ENCODE peak calls at places on chromosomes 13 and 19, in seven cellular contexts. One of them, this sample, is unnamed.

GRCh38 chr19:1668339-1669123 is 16.1 kb upstream of the TCF3 start:
- DNase-seq in fibroblast of the aortic adventitia: peak
- DNase-seq in body of pancreas: no peak
- DNase-seq in endodermal cell: peak
- DNase-seq in GM13976: peak
- DNase-seq in MM.1S: peak
- DNase-seq in astrocyte of the spinal cord: no peak
- DNase-seq in this sample: no peak

GRCh38 chr19:53730391-53730790 is 93.7 kb downstream of the NLRP12 start:
- DNase-seq in fibroblast of the aortic adventitia: no peak
- DNase-seq in body of pancreas: no peak
- DNase-seq in endodermal cell: no peak
- DNase-seq in GM13976: no peak
- DNase-seq in MM.1S: no peak
- DNase-seq in astrocyte of the spinal cord: no peak
- DNase-seq in this sample: no peak

GRCh38 chr13:23656637-23657036 is 86.4 kb downstream of the TNFRSF19 start:
- DNase-seq in fibroblast of the aortic adventitia: peak
- DNase-seq in body of pancreas: peak
- DNase-seq in endodermal cell: no peak
- DNase-seq in GM13976: peak
- DNase-seq in MM.1S: no peak
- DNase-seq in astrocyte of the spinal cord: peak
- DNase-seq in this sample: no peak

GRCh38 chr19:13093407-13094284 is 9.0 kb downstream of the LYL1 start:
- DNase-seq in fibroblast of the aortic adventitia: peak
- DNase-seq in body of pancreas: peak
- DNase-seq in endodermal cell: peak
- DNase-seq in GM13976: peak
- DNase-seq in MM.1S: peak
- DNase-seq in astrocyte of the spinal cord: peak
- DNase-seq in this sample: peak

GRCh38 chr13:52348081-52348480 is 57.9 kb downstream of the THSD1 start:
- DNase-seq in fibroblast of the aortic adventitia: peak
- DNase-seq in body of pancreas: no peak
- DNase-seq in endodermal cell: no peak
- DNase-seq in GM13976: no peak
- DNase-seq in MM.1S: no peak
- DNase-seq in astrocyte of the spinal cord: peak
- DNase-seq in this sample: peak

GRCh38 chr19:54551950-54552912 is 21.4 kb upstream of the LILRA2 start:
- DNase-seq in fibroblast of the aortic adventitia: no peak
- DNase-seq in body of pancreas: no peak
- DNase-seq in endodermal cell: no peak
- DNase-seq in GM13976: peak
- DNase-seq in MM.1S: no peak
- DNase-seq in astrocyte of the spinal cord: no peak
- DNase-seq in this sample: no peak

GRCh38 chr13:82627183-82627582 is 1255.1 kb downstream of the SLITRK1 start:
- DNase-seq in fibroblast of the aortic adventitia: peak
- DNase-seq in body of pancreas: no peak
- DNase-seq in endodermal cell: no peak
- DNase-seq in GM13976: no peak
- DNase-seq in MM.1S: no peak
- DNase-seq in astrocyte of the spinal cord: peak
- DNase-seq in this sample: peak

GRCh38 chr19:16366433-16367268 is 42.0 kb downstream of the KLF2 start:
- DNase-seq in fibroblast of the aortic adventitia: no peak
- DNase-seq in body of pancreas: no peak
- DNase-seq in endodermal cell: no peak
- DNase-seq in GM13976: peak
- DNase-seq in MM.1S: peak
- DNase-seq in astrocyte of the spinal cord: no peak
- DNase-seq in this sample: no peak

GRCh38 chr13:28719656-28720055 is 886 bp upstream of the SLC46A3 start:
- DNase-seq in fibroblast of the aortic adventitia: peak
- DNase-seq in body of pancreas: no peak
- DNase-seq in endodermal cell: no peak
- DNase-seq in GM13976: no peak
- DNase-seq in MM.1S: no peak
- DNase-seq in astrocyte of the spinal cord: peak
- DNase-seq in this sample: no peak

GRCh38 chr13:28717170-28717569 is 1.6 kb downstream of the SLC46A3 start:
- DNase-seq in fibroblast of the aortic adventitia: no peak
- DNase-seq in body of pancreas: no peak
- DNase-seq in endodermal cell: no peak
- DNase-seq in GM13976: no peak
- DNase-seq in MM.1S: no peak
- DNase-seq in astrocyte of the spinal cord: no peak
- DNase-seq in this sample: no peak

GRCh38 chr13:28719227-28719562 is 425 bp upstream of the SLC46A3 start:
- DNase-seq in fibroblast of the aortic adventitia: no peak
- DNase-seq in body of pancreas: no peak
- DNase-seq in endodermal cell: no peak
- DNase-seq in GM13976: no peak
- DNase-seq in MM.1S: no peak
- DNase-seq in astrocyte of the spinal cord: no peak
- DNase-seq in this sample: no peak

GRCh38 chr13:28718538-28719226 is at the start of gene SLC46A3:
- DNase-seq in fibroblast of the aortic adventitia: peak
- DNase-seq in body of pancreas: peak
- DNase-seq in endodermal cell: peak
- DNase-seq in GM13976: peak
- DNase-seq in MM.1S: peak
- DNase-seq in astrocyte of the spinal cord: peak
- DNase-seq in this sample: peak

GRCh38 chr13:28718186-28718537 is 608 bp downstream of the SLC46A3 start:
- DNase-seq in fibroblast of the aortic adventitia: peak
- DNase-seq in body of pancreas: no peak
- DNase-seq in endodermal cell: no peak
- DNase-seq in GM13976: no peak
- DNase-seq in MM.1S: no peak
- DNase-seq in astrocyte of the spinal cord: no peak
- DNase-seq in this sample: no peak
- TF ChIP-seq CTCF in fibroblast of the aortic adventitia: no peak
- TF ChIP-seq CTCF in body of pancreas: no peak
- TF ChIP-seq CTCF in endodermal cell: no peak
- TF ChIP-seq CTCF in GM13976: no peak
- TF ChIP-seq CTCF in MM.1S: no peak
- TF ChIP-seq CTCF in astrocyte of the spinal cord: no peak
- TF ChIP-seq CTCF in this sample: no peak

GRCh38 chr13:111153977-111154332 is 38.8 kb downstream of the ARHGEF7 start:
- DNase-seq in fibroblast of the aortic adventitia: no peak
- DNase-seq in body of pancreas: no peak
- DNase-seq in endodermal cell: no peak
- DNase-seq in GM13976: no peak
- DNase-seq in MM.1S: peak
- DNase-seq in astrocyte of the spinal cord: no peak
- DNase-seq in this sample: no peak
- TF ChIP-seq CTCF in fibroblast of the aortic adventitia: peak
- TF ChIP-seq CTCF in body of pancreas: peak
- TF ChIP-seq CTCF in endodermal cell: peak
- TF ChIP-seq CTCF in GM13976: peak
- TF ChIP-seq CTCF in MM.1S: peak
- TF ChIP-seq CTCF in astrocyte of the spinal cord: no peak
- TF ChIP-seq CTCF in this sample: peak

GRCh38 chr19:40392123-40392522 is 2.1 kb upstream of the HIPK4 start:
- DNase-seq in fibroblast of the aortic adventitia: no peak
- DNase-seq in body of pancreas: no peak
- DNase-seq in endodermal cell: no peak
- DNase-seq in GM13976: no peak
- DNase-seq in MM.1S: no peak
- DNase-seq in astrocyte of the spinal cord: no peak
- DNase-seq in this sample: no peak

GRCh38 chr19:40394816-40395210 is 4.8 kb upstream of the HIPK4 start:
- DNase-seq in fibroblast of the aortic adventitia: no peak
- DNase-seq in body of pancreas: no peak
- DNase-seq in endodermal cell: no peak
- DNase-seq in GM13976: no peak
- DNase-seq in MM.1S: no peak
- DNase-seq in astrocyte of the spinal cord: no peak
- DNase-seq in this sample: no peak

GRCh38 chr19:40393894-40394815 is 4.2 kb upstream of the HIPK4 start:
- DNase-seq in fibroblast of the aortic adventitia: no peak
- DNase-seq in body of pancreas: no peak
- DNase-seq in endodermal cell: no peak
- DNase-seq in GM13976: no peak
- DNase-seq in MM.1S: no peak
- DNase-seq in astrocyte of the spinal cord: no peak
- DNase-seq in this sample: no peak

GRCh38 chr19:40390084-40390742 is at the start of gene HIPK4:
- DNase-seq in fibroblast of the aortic adventitia: no peak
- DNase-seq in body of pancreas: no peak
- DNase-seq in endodermal cell: no peak
- DNase-seq in GM13976: no peak
- DNase-seq in MM.1S: no peak
- DNase-seq in astrocyte of the spinal cord: no peak
- DNase-seq in this sample: no peak

GRCh38 chr19:40392894-40393517 is 3.0 kb upstream of the HIPK4 start:
- DNase-seq in fibroblast of the aortic adventitia: no peak
- DNase-seq in body of pancreas: peak
- DNase-seq in endodermal cell: no peak
- DNase-seq in GM13976: no peak
- DNase-seq in MM.1S: no peak
- DNase-seq in astrocyte of the spinal cord: no peak
- DNase-seq in this sample: no peak
- TF ChIP-seq CTCF in fibroblast of the aortic adventitia: peak
- TF ChIP-seq CTCF in body of pancreas: peak
- TF ChIP-seq CTCF in endodermal cell: peak
- TF ChIP-seq CTCF in GM13976: peak
- TF ChIP-seq CTCF in MM.1S: no peak
- TF ChIP-seq CTCF in astrocyte of the spinal cord: peak
- TF ChIP-seq CTCF in this sample: no peak

GRCh38 chr19:5719961-5720790 is at the start of the genes CATSPERD and LONP1:
- DNase-seq in fibroblast of the aortic adventitia: peak
- DNase-seq in body of pancreas: peak
- DNase-seq in endodermal cell: peak
- DNase-seq in GM13976: peak
- DNase-seq in MM.1S: peak
- DNase-seq in astrocyte of the spinal cord: peak
- DNase-seq in this sample: peak
- TF ChIP-seq CTCF in fibroblast of the aortic adventitia: peak
- TF ChIP-seq CTCF in body of pancreas: peak
- TF ChIP-seq CTCF in endodermal cell: peak
- TF ChIP-seq CTCF in GM13976: peak
- TF ChIP-seq CTCF in MM.1S: peak
- TF ChIP-seq CTCF in astrocyte of the spinal cord: peak
- TF ChIP-seq CTCF in this sample: peak

GRCh38 chr13:25249001-25249543 is 38.2 kb downstream of the MTMR6 start:
- DNase-seq in fibroblast of the aortic adventitia: peak
- DNase-seq in body of pancreas: no peak
- DNase-seq in endodermal cell: peak
- DNase-seq in GM13976: peak
- DNase-seq in MM.1S: no peak
- DNase-seq in astrocyte of the spinal cord: peak
- DNase-seq in this sample: peak
- TF ChIP-seq CTCF in fibroblast of the aortic adventitia: peak
- TF ChIP-seq CTCF in body of pancreas: peak
- TF ChIP-seq CTCF in endodermal cell: peak
- TF ChIP-seq CTCF in GM13976: peak
- TF ChIP-seq CTCF in MM.1S: no peak
- TF ChIP-seq CTCF in astrocyte of the spinal cord: peak
- TF ChIP-seq CTCF in this sample: peak

GRCh38 chr13:71702253-71702652 is 164.8 kb downstream of the DACH1 start:
- DNase-seq in fibroblast of the aortic adventitia: no peak
- DNase-seq in body of pancreas: no peak
- DNase-seq in endodermal cell: no peak
- DNase-seq in GM13976: no peak
- DNase-seq in MM.1S: no peak
- DNase-seq in astrocyte of the spinal cord: no peak
- DNase-seq in this sample: no peak
- TF ChIP-seq CTCF in fibroblast of the aortic adventitia: no peak
- TF ChIP-seq CTCF in body of pancreas: no peak
- TF ChIP-seq CTCF in endodermal cell: no peak
- TF ChIP-seq CTCF in GM13976: no peak
- TF ChIP-seq CTCF in MM.1S: no peak
- TF ChIP-seq CTCF in astrocyte of the spinal cord: no peak
- TF ChIP-seq CTCF in this sample: no peak

GRCh38 chr13:74573654-74574053 is 439.4 kb upstream of the KLF12 start:
- DNase-seq in fibroblast of the aortic adventitia: no peak
- DNase-seq in body of pancreas: peak
- DNase-seq in endodermal cell: peak
- DNase-seq in GM13976: no peak
- DNase-seq in MM.1S: no peak
- DNase-seq in astrocyte of the spinal cord: no peak
- DNase-seq in this sample: no peak
- TF ChIP-seq CTCF in fibroblast of the aortic adventitia: peak
- TF ChIP-seq CTCF in body of pancreas: no peak
- TF ChIP-seq CTCF in endodermal cell: peak
- TF ChIP-seq CTCF in GM13976: no peak
- TF ChIP-seq CTCF in MM.1S: no peak
- TF ChIP-seq CTCF in astrocyte of the spinal cord: peak
- TF ChIP-seq CTCF in this sample: peak

GRCh38 chr19:17802137-17802858 is 7.4 kb downstream of the B3GNT3 start:
- DNase-seq in fibroblast of the aortic adventitia: no peak
- DNase-seq in body of pancreas: no peak
- DNase-seq in endodermal cell: no peak
- DNase-seq in GM13976: no peak
- DNase-seq in MM.1S: no peak
- DNase-seq in astrocyte of the spinal cord: no peak
- DNase-seq in this sample: no peak
- TF ChIP-seq CTCF in fibroblast of the aortic adventitia: no peak
- TF ChIP-seq CTCF in body of pancreas: no peak
- TF ChIP-seq CTCF in endodermal cell: no peak
- TF ChIP-seq CTCF in GM13976: no peak
- TF ChIP-seq CTCF in MM.1S: no peak
- TF ChIP-seq CTCF in astrocyte of the spinal cord: no peak
- TF ChIP-seq CTCF in this sample: no peak

GRCh38 chr19:48444129-48444932 is 1.5 kb upstream of the GRWD1 start:
- DNase-seq in fibroblast of the aortic adventitia: no peak
- DNase-seq in body of pancreas: no peak
- DNase-seq in endodermal cell: peak
- DNase-seq in GM13976: no peak
- DNase-seq in MM.1S: no peak
- DNase-seq in astrocyte of the spinal cord: no peak
- DNase-seq in this sample: no peak

GRCh38 chr19:48446579-48446978 is 796 bp downstream of the GRWD1 start:
- DNase-seq in fibroblast of the aortic adventitia: no peak
- DNase-seq in body of pancreas: no peak
- DNase-seq in endodermal cell: no peak
- DNase-seq in GM13976: no peak
- DNase-seq in MM.1S: no peak
- DNase-seq in astrocyte of the spinal cord: no peak
- DNase-seq in this sample: no peak

GRCh38 chr19:48444933-48445194 is 919 bp upstream of the GRWD1 start:
- DNase-seq in fibroblast of the aortic adventitia: no peak
- DNase-seq in body of pancreas: no peak
- DNase-seq in endodermal cell: no peak
- DNase-seq in GM13976: no peak
- DNase-seq in MM.1S: no peak
- DNase-seq in astrocyte of the spinal cord: no peak
- DNase-seq in this sample: no peak

GRCh38 chr19:48445256-48445605 is 552 bp upstream of the GRWD1 start:
- DNase-seq in fibroblast of the aortic adventitia: peak
- DNase-seq in body of pancreas: peak
- DNase-seq in endodermal cell: peak
- DNase-seq in GM13976: peak
- DNase-seq in MM.1S: peak
- DNase-seq in astrocyte of the spinal cord: peak
- DNase-seq in this sample: peak

GRCh38 chr19:48445606-48446481 is at the start of gene GRWD1:
- DNase-seq in fibroblast of the aortic adventitia: peak
- DNase-seq in body of pancreas: peak
- DNase-seq in endodermal cell: peak
- DNase-seq in GM13976: peak
- DNase-seq in MM.1S: peak
- DNase-seq in astrocyte of the spinal cord: peak
- DNase-seq in this sample: peak
- TF ChIP-seq CTCF in fibroblast of the aortic adventitia: peak
- TF ChIP-seq CTCF in body of pancreas: no peak
- TF ChIP-seq CTCF in endodermal cell: peak
- TF ChIP-seq CTCF in GM13976: no peak
- TF ChIP-seq CTCF in MM.1S: peak
- TF ChIP-seq CTCF in astrocyte of the spinal cord: peak
- TF ChIP-seq CTCF in this sample: no peak

This sample was measured in AG09319.